ENCODE peak calls at places on chromosomes 7 and 10, in six cellular contexts. U is H1; L is mesendoderm; B is IMR-90; C is CD4-positive, alpha-beta memory T cell; W is cardiac muscle cell. Y is an unnamed sample. For H3K36me3, the result is how much of the 10 kb centered on the place peaks cover.

GRCh38 chr10:112996462-112996861 is 46.4 kb downstream of the TCF7L2 start:
- DNase-seq in B (no peak), L (no peak), U (no peak), C (no peak), W (no peak), Y (no peak)

GRCh38 chr7:149774237-149775175 is 1.1 kb upstream of the ZNF467 start:
- DNase-seq in C (no peak), B (no peak), U (no peak), L (peak), W (peak), Y (no peak)

GRCh38 chr7:154769527-154769926 is 233.4 kb downstream of the PAXIP1 start:
- DNase-seq in C (no peak), W (no peak), B (no peak), L (no peak), U (no peak), Y (no peak)

GRCh38 chr10:13877154-13877909 is 290.6 kb downstream of the PRPF18 start:
- DNase-seq in L (peak), U (no peak), W (peak), B (peak), C (no peak), Y (no peak)

GRCh38 chr10:69358148-69358795 is 58.4 kb downstream of the TACR2 start:
- DNase-seq in L (no peak), U (no peak), W (no peak), C (no peak), B (no peak), Y (no peak)

GRCh38 chr7:12777257-12777656 is 89.8 kb downstream of the ARL4A start:
- DNase-seq in B (no peak), U (no peak), W (no peak), C (no peak), L (no peak), Y (no peak)

GRCh38 chr7:19210883-19211282 is 65.7 kb upstream of the FERD3L start:
- DNase-seq in W (no peak), L (no peak), B (no peak), C (no peak), U (no peak), Y (no peak)

GRCh38 chr7:118080947-118081346 is 103.0 kb upstream of the LSM8 start:
- DNase-seq in W (peak), L (peak), U (peak), B (peak), C (no peak), Y (no peak)

GRCh38 chr10:5812283-5813090 is 747 bp downstream of the GDI2 start:
- DNase-seq in B (no peak), W (peak), C (peak), L (peak), U (no peak), Y (no peak)

GRCh38 chr10:8278099-8278498 is 223.6 kb downstream of the GATA3 start:
- DNase-seq in C (no peak), W (no peak), B (no peak), L (no peak), U (no peak), Y (no peak)

GRCh38 chr10:49115015-49115795 is at the start of gene VSTM4:
- DNase-seq in C (no peak), U (no peak), L (peak), B (peak), W (peak), Y (no peak)

GRCh38 chr7:114084381-114085312 is 165.8 kb upstream of the PPP1R3A start:
- DNase-seq in B (no peak), C (no peak), L (peak), U (no peak), W (peak), Y (no peak)

GRCh38 chr7:17142831-17143541 is 155.5 kb upstream of the AHR start:
- DNase-seq in B (peak), L (no peak), W (peak), C (no peak), U (no peak), Y (no peak)

GRCh38 chr7:141954334-141954733 is 7.6 kb upstream of the CLEC5A start:
- DNase-seq in W (no peak), C (no peak), U (no peak), L (no peak), B (no peak), Y (no peak)

GRCh38 chr10:108612485-108612884 is 1310.8 kb downstream of the XPNPEP1 start:
- DNase-seq in L (no peak), W (no peak), C (no peak), U (no peak), B (no peak), Y (no peak)

GRCh38 chr7:140229591-140230516 is 53.1 kb upstream of the KDM7A start:
- DNase-seq in W (no peak), L (peak), C (peak), B (no peak), U (no peak), Y (peak)
- H3K4me3 ChIP-seq in W (peak), L (no peak), C (peak), B (peak), U (peak), Y (peak)

GRCh38 chr7:99623091-99623693 is 6.4 kb downstream of the ZSCAN25 start:
- DNase-seq in L (no peak), C (no peak), U (no peak), B (no peak), W (no peak), Y (no peak)

GRCh38 chr7:99625321-99625720 is 8.6 kb downstream of the ZSCAN25 start:
- DNase-seq in B (no peak), U (no peak), C (no peak), W (no peak), L (no peak), Y (no peak)

GRCh38 chr7:99622596-99622995 is 5.8 kb downstream of the ZSCAN25 start:
- DNase-seq in W (no peak), U (no peak), L (no peak), B (no peak), C (no peak), Y (no peak)

GRCh38 chr7:99624487-99624886 is 7.7 kb downstream of the ZSCAN25 start:
- DNase-seq in U (no peak), B (no peak), W (no peak), C (peak), L (no peak), Y (peak)

DNA sequence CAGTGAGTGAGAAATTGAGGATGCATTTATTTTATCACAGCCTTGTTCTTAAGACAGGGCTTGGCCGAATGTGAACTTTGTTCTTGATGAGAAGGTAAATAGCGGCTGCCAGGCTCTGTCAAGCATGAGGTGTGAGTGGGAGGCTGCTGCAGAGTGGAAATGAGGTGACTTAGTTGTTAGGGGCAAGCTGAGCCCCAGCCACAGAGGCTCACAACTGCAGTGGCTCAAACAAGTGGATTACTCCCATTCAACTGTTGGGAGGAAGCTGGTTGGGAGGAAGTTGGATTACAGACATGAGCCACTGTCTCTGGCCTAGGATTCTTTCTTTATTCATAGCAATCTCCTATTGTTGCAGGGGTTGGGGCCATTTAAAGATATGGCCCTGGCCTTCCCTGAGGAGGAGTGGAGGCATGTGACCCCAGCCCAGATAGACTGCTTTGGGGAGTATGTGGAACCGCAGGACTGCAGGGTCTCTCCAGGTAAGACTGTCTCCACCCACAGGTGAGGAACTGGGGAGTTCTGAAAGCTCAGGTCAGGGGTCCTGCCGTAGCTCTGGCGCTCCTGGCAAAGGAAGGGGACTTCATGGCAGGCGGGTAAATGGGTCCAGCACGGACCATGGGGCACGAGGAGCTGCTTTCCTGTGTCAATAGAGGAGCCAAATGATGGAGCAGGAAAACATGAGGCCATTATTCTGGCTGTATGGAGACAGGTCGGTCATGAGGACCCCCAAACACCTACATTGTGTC is 7.1 kb downstream of the ZSCAN25 start:
- DNase-seq in C (peak), B (no peak), L (no peak), U (no peak), W (no peak), Y (peak)
- H3K36me3 ChIP-seq in C (half or more), B (half or more), L (under half), U (half or more), W (half or more), Y (under half)

DNA sequence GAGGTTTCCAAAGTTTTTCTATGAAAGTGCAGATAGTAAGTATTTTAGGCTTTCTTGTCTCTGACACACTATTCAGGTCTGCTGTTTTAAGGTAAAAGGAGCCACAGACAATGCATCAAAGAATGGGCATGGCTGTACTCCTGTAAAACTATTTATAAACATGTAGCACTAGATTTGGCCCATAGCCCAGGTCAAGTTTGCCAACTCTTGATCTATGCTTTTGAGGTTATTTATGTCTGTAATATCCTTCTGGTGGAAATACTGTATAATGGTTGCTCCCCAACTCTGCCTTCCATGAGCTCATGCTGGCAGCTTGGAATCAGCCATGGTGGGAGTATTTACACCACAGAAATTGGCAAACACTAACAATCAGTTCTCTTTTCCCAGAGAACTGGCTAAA is 244.6 kb downstream of the BUB3 start:
- DNase-seq in U (no peak), C (no peak), B (no peak), L (no peak), W (no peak), Y (no peak)
- H3K4me3 ChIP-seq in U (no peak), C (no peak), B (no peak), L (no peak), W (no peak), Y (no peak)

DNA sequence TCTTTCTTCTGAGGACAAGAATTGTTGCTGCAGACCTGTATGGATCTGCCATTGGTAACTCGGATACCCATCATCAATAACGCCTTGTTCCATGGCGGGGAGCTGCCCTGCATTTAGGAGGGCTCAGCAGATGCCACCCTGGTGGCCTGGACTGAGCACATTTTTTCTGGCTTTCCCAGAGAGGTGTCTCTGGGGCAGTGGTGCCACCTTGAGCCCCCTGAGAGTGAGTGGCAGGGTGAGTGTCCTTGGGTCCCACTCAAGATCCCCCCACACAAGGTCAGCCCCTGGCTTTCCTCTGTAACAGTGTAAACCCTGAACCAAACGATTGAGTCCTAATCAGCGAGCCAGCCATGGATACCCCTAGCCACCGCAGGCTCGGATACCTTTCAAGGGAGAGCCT is 258.6 kb downstream of the GLRX3 start:
- DNase-seq in B (no peak), C (no peak), L (no peak), W (no peak), U (no peak), Y (no peak)
- H3K36me3 ChIP-seq in B (under half), C (under half), L (under half), W (under half), U (under half), Y (under half)

GRCh38 chr10:43666551-43666950 is 17.9 kb upstream of the ZNF32 start:
- DNase-seq in C (no peak), W (no peak), L (no peak), B (no peak), U (no peak), Y (no peak)

GRCh38 chr10:43665054-43665453 is 16.4 kb upstream of the ZNF32 start:
- DNase-seq in L (no peak), U (no peak), C (no peak), W (no peak), B (peak), Y (no peak)

GRCh38 chr10:43671659-43672555 is 23.2 kb upstream of the ZNF32 start:
- DNase-seq in B (peak), W (peak), L (peak), C (peak), U (no peak), Y (no peak)

GRCh38 chr10:43667736-43668371 is 19.2 kb upstream of the ZNF32 start:
- DNase-seq in U (no peak), B (no peak), L (no peak), C (no peak), W (no peak), Y (no peak)

DNA sequence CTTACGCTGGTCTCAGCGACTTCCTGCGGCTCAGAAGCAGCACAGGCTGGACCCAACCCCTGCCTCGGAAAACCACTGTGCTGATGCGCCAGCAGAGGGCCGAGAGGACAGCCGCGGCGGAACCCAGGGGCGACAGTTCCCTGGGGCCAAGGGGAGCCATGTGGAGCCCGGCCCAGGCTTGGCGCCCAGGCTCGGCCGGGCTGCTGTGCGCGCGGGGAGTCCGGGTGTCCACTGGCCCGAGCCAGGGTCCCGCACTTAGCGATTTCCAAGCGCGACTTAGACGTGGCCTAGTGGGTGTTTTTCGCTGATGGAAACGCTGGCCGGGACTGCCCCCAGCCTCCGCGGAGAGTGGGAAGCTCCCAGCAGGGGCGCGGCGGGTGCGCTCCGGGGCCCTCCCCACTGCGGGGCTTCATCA is 18.6 kb upstream of the ZNF32 start:
- DNase-seq in U (no peak), C (no peak), L (peak), B (peak), W (peak), Y (no peak)
- H3K4me3 ChIP-seq in U (peak), C (no peak), L (no peak), B (no peak), W (no peak), Y (no peak)

DNA sequence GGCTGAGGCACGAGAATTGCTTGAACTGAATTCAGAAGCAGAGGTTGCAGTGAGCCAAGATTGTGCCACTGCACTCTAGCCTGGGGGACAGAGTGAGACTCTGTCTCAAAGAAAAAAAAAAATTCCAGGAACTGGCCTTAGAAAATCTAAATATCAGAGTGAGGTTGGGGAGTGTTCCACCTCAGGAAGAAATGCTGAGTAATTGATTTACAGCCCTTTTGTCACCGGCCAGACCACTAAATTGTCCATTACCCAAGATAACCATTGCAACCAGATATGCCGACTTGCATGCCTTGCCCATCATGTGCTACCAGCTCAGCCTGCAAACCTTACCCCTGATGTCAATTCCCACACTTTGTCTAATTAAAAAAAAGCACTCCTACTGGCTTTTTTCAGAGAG is 42.4 kb downstream of the CRCP start:
- DNase-seq in L (no peak), B (no peak), C (no peak), W (no peak), U (no peak), Y (no peak)
- H3K36me3 ChIP-seq in L (under half), B (under half), C (under half), W (under half), U (under half), Y (under half)